ENCODE peak calls at places on chromosomes 3 and 15, in four cellular contexts. One of them, this sample, is unnamed.

GRCh38 chr3:4670352-4670751 is 177.2 kb downstream of the ITPR1 start:
- DNase-seq in mammary epithelial cell: no peak
- DNase-seq in epithelial cell of esophagus: peak; percentile 20
- DNase-seq in activated naive CD4-positive, alpha-beta T cell treated with anti-CD3 and anti-CD28 coated beads, Interleukin-2, amount 50 U/mL, for 72 hours: no peak
- DNase-seq in this sample: no peak

GRCh38 chr15:61133361-61133760 is 95.7 kb downstream of the RORA start:
- DNase-seq in mammary epithelial cell: no peak
- DNase-seq in epithelial cell of esophagus: no peak
- DNase-seq in activated naive CD4-positive, alpha-beta T cell treated with anti-CD3 and anti-CD28 coated beads, Interleukin-2, amount 50 U/mL, for 72 hours: no peak
- DNase-seq in this sample: no peak

GRCh38 chr3:122960652-122961051 is 66.9 kb downstream of the SEMA5B start:
- DNase-seq in mammary epithelial cell: no peak
- DNase-seq in epithelial cell of esophagus: no peak
- DNase-seq in activated naive CD4-positive, alpha-beta T cell treated with anti-CD3 and anti-CD28 coated beads, Interleukin-2, amount 50 U/mL, for 72 hours: no peak
- DNase-seq in this sample: no peak

GRCh38 chr15:77860101-77860691 is 217.3 kb downstream of the TBC1D2B start:
- DNase-seq in mammary epithelial cell: no peak
- DNase-seq in epithelial cell of esophagus: no peak
- DNase-seq in activated naive CD4-positive, alpha-beta T cell treated with anti-CD3 and anti-CD28 coated beads, Interleukin-2, amount 50 U/mL, for 72 hours: peak; percentile 41
- DNase-seq in this sample: no peak

GRCh38 chr15:65903296-65904073 is 34.2 kb downstream of the RAB11A start:
- DNase-seq in mammary epithelial cell: no peak
- DNase-seq in epithelial cell of esophagus: no peak
- DNase-seq in activated naive CD4-positive, alpha-beta T cell treated with anti-CD3 and anti-CD28 coated beads, Interleukin-2, amount 50 U/mL, for 72 hours: no peak
- DNase-seq in this sample: no peak

GRCh38 chr3:135891121-135891520 is 74.4 kb upstream of the PPP2R3A start:
- DNase-seq in mammary epithelial cell: no peak
- DNase-seq in epithelial cell of esophagus: no peak
- DNase-seq in activated naive CD4-positive, alpha-beta T cell treated with anti-CD3 and anti-CD28 coated beads, Interleukin-2, amount 50 U/mL, for 72 hours: no peak
- DNase-seq in this sample: no peak

GRCh38 chr15:77985031-77985930 is 92.2 kb downstream of the TBC1D2B start:
- DNase-seq in mammary epithelial cell: no peak
- DNase-seq in epithelial cell of esophagus: no peak
- DNase-seq in activated naive CD4-positive, alpha-beta T cell treated with anti-CD3 and anti-CD28 coated beads, Interleukin-2, amount 50 U/mL, for 72 hours: no peak
- DNase-seq in this sample: no peak

GRCh38 chr3:57147071-57147470 is 18.1 kb downstream of the IL17RD start:
- DNase-seq in mammary epithelial cell: no peak
- DNase-seq in epithelial cell of esophagus: no peak
- DNase-seq in activated naive CD4-positive, alpha-beta T cell treated with anti-CD3 and anti-CD28 coated beads, Interleukin-2, amount 50 U/mL, for 72 hours: no peak
- DNase-seq in this sample: no peak

GRCh38 chr3:28134792-28135375 is 106.5 kb upstream of the CMC1 start:
- DNase-seq in mammary epithelial cell: no peak
- DNase-seq in epithelial cell of esophagus: no peak
- DNase-seq in activated naive CD4-positive, alpha-beta T cell treated with anti-CD3 and anti-CD28 coated beads, Interleukin-2, amount 50 U/mL, for 72 hours: no peak
- DNase-seq in this sample: no peak

GRCh38 chr15:92451225-92451825 is 57.6 kb downstream of the ST8SIA2 start:
- DNase-seq in mammary epithelial cell: peak; percentile 86
- DNase-seq in epithelial cell of esophagus: peak; percentile 5
- DNase-seq in activated naive CD4-positive, alpha-beta T cell treated with anti-CD3 and anti-CD28 coated beads, Interleukin-2, amount 50 U/mL, for 72 hours: no peak
- DNase-seq in this sample: no peak

GRCh38 chr15:74781673-74782595 is at the start of gene CSK:
- DNase-seq in mammary epithelial cell: peak; percentile 49
- DNase-seq in epithelial cell of esophagus: peak; percentile 69
- DNase-seq in activated naive CD4-positive, alpha-beta T cell treated with anti-CD3 and anti-CD28 coated beads, Interleukin-2, amount 50 U/mL, for 72 hours: peak; percentile 86
- DNase-seq in this sample: peak; percentile 84

GRCh38 chr3:170572665-170573253 is 13.1 kb downstream of the SLC7A14 start:
- DNase-seq in mammary epithelial cell: peak; percentile 71
- DNase-seq in epithelial cell of esophagus: peak; percentile 76
- DNase-seq in activated naive CD4-positive, alpha-beta T cell treated with anti-CD3 and anti-CD28 coated beads, Interleukin-2, amount 50 U/mL, for 72 hours: no peak
- DNase-seq in this sample: no peak

GRCh38 chr15:90037961-90038633 is 37.0 kb downstream of the ZNF710 start:
- DNase-seq in mammary epithelial cell: peak; percentile 78
- DNase-seq in epithelial cell of esophagus: peak; percentile 58
- DNase-seq in activated naive CD4-positive, alpha-beta T cell treated with anti-CD3 and anti-CD28 coated beads, Interleukin-2, amount 50 U/mL, for 72 hours: peak; percentile 78
- DNase-seq in this sample: no peak

GRCh38 chr3:16482770-16483531 is 30.5 kb downstream of the RFTN1 start:
- DNase-seq in mammary epithelial cell: no peak
- DNase-seq in epithelial cell of esophagus: no peak
- DNase-seq in activated naive CD4-positive, alpha-beta T cell treated with anti-CD3 and anti-CD28 coated beads, Interleukin-2, amount 50 U/mL, for 72 hours: no peak
- DNase-seq in this sample: peak; percentile 11

GRCh38 chr3:55538158-55538557 is 51.1 kb upstream of the WNT5A start:
- DNase-seq in mammary epithelial cell: no peak
- DNase-seq in epithelial cell of esophagus: no peak
- DNase-seq in activated naive CD4-positive, alpha-beta T cell treated with anti-CD3 and anti-CD28 coated beads, Interleukin-2, amount 50 U/mL, for 72 hours: no peak
- DNase-seq in this sample: no peak

GRCh38 chr3:179100652-179101051 is 29.0 kb upstream of the ZMAT3 start:
- DNase-seq in mammary epithelial cell: peak; percentile 71
- DNase-seq in epithelial cell of esophagus: peak; percentile 60
- DNase-seq in activated naive CD4-positive, alpha-beta T cell treated with anti-CD3 and anti-CD28 coated beads, Interleukin-2, amount 50 U/mL, for 72 hours: no peak
- DNase-seq in this sample: no peak

GRCh38 chr3:141644931-141645330 is 93.2 kb upstream of the RNF7 start:
- DNase-seq in mammary epithelial cell: peak; percentile 31
- DNase-seq in epithelial cell of esophagus: peak; percentile 68
- DNase-seq in activated naive CD4-positive, alpha-beta T cell treated with anti-CD3 and anti-CD28 coated beads, Interleukin-2, amount 50 U/mL, for 72 hours: peak; percentile 69
- DNase-seq in this sample: peak; percentile 71

GRCh38 chr3:146739203-146739671 is 134.1 kb upstream of the PLSCR5 start:
- DNase-seq in mammary epithelial cell: no peak
- DNase-seq in epithelial cell of esophagus: no peak
- DNase-seq in activated naive CD4-positive, alpha-beta T cell treated with anti-CD3 and anti-CD28 coated beads, Interleukin-2, amount 50 U/mL, for 72 hours: no peak
- DNase-seq in this sample: peak; percentile 2